ENCODE peak calls at places on chromosomes 16 and 17, in five cellular contexts. K is kidney tubule cell; M is activated CD4-positive, alpha-beta T cell treated with anti-CD3 and anti-CD28 coated beads, Interleukin-2, amount 50 U/mL, for 1 hour; T is GM04503; X is NCI-H187. I is an unnamed sample.

GRCh38 chr16:50270510-50271147 is 4.3 kb downstream of the ADCY7 start:
- DNase-seq in K (no peak), M (no peak), T (no peak), X (no peak), I (no peak)

GRCh38 chr17:50687200-50688066 is 20.3 kb downstream of the ANKRD40 start:
- DNase-seq in K (no peak), M (no peak), T (no peak), X (no peak), I (no peak)

GRCh38 chr16:81940781-81941560 is 70.3 kb downstream of the SDR42E1 start:
- DNase-seq in K (peak; percentile 62), M (no peak), T (peak; percentile 37), X (no peak), I (no peak)

GRCh38 chr16:116015-116414 is 22.5 kb downstream of the NPRL3 start:
- DNase-seq in K (no peak), M (no peak), T (no peak), X (no peak), I (no peak)

GRCh38 chr16:66335704-66336329 is 30.7 kb upstream of the CDH5 start:
- DNase-seq in K (no peak), M (no peak), T (no peak), X (peak; percentile 62), I (no peak)

GRCh38 chr17:37488009-37488604 is 1.6 kb upstream of the DUSP14 start:
- DNase-seq in K (peak; percentile 96), M (no peak), T (peak; percentile 96), X (no peak), I (no peak)

GRCh38 chr16:85168732-85169256 is 56.5 kb upstream of the CIBAR2 start:
- DNase-seq in K (no peak), M (no peak), T (no peak), X (no peak), I (no peak)

GRCh38 chr17:42653179-42654124 is 5.6 kb upstream of the TUBG2 start:
- DNase-seq in K (no peak), M (no peak), T (peak; percentile 52), X (no peak), I (no peak)

GRCh38 chr16:7345423-7345822 is 12.8 kb downstream of the RBFOX1 start:
- DNase-seq in K (no peak), M (no peak), T (no peak), X (no peak), I (no peak)

GRCh38 chr16:85438981-85439639 is 174.0 kb upstream of the GSE1 start:
- DNase-seq in K (no peak), M (no peak), T (no peak), X (no peak), I (no peak)

GRCh38 chr16:695355-696089 is 5.3 kb upstream of the WDR24 start:
- DNase-seq in K (peak; percentile 88), M (peak; percentile 65), T (no peak), X (peak; percentile 85), I (peak; percentile 59)

GRCh38 chr16:66250686-66251405 is 115.6 kb upstream of the CDH5 start:
- DNase-seq in K (no peak), M (no peak), T (no peak), X (no peak), I (no peak)

GRCh38 chr16:4337540-4338088 is 13.5 kb downstream of the PAM16 start:
- DNase-seq in K (no peak), M (no peak), T (no peak), X (no peak), I (no peak)

GRCh38 chr17:45433136-45433535 is 466 bp upstream of the ARHGAP27 start:
- DNase-seq in K (no peak), M (no peak), T (no peak), X (no peak), I (no peak)

GRCh38 chr16:74438492-74438979 is 17.3 kb upstream of the CLEC18B start:
- DNase-seq in K (no peak), M (no peak), T (no peak), X (no peak), I (no peak)

GRCh38 chr16:30767767-30768465 is 5.8 kb downstream of the RNF40 start:
- DNase-seq in K (no peak), M (no peak), T (no peak), X (no peak), I (peak; percentile 16)

GRCh38 chr16:2529961-2530628 is 1.1 kb downstream of the CEMP1 start:
- DNase-seq in K (no peak), M (no peak), T (no peak), X (no peak), I (no peak)

GRCh38 chr16:66116163-66116792 is 250.2 kb upstream of the CDH5 start:
- DNase-seq in K (no peak), M (no peak), T (no peak), X (no peak), I (no peak)

GRCh38 chr16:14399397-14400284 is 230.4 kb downstream of the PARN start:
- DNase-seq in K (peak; percentile 81), M (no peak), T (no peak), X (no peak), I (no peak)

GRCh38 chr16:77359065-77359502 is 75.8 kb downstream of the ADAMTS18 start:
- DNase-seq in K (peak; percentile 88), M (no peak), T (no peak), X (no peak), I (no peak)

GRCh38 chr17:44557653-44558285 is 485 bp downstream of the FZD2 start:
- DNase-seq in K (peak; percentile 46), M (peak; percentile 16), T (no peak), X (no peak), I (no peak)

GRCh38 chr17:80898706-80899105 is 92.9 kb upstream of the CHMP6 start:
- DNase-seq in K (peak; percentile 4), M (no peak), T (no peak), X (no peak), I (no peak)

GRCh38 chr17:49016775-49017463 is 19.7 kb downstream of the IGF2BP1 start:
- DNase-seq in K (peak; percentile 87), M (no peak), T (no peak), X (no peak), I (no peak)

GRCh38 chr16:26605872-26606271 is 460.9 kb upstream of the C16orf82 start:
- DNase-seq in K (no peak), M (no peak), T (no peak), X (peak; percentile 9), I (no peak)

GRCh38 chr16:47460755-47461597 is at the start of the genes ITFG1 and PHKB:
- DNase-seq in K (peak; percentile 95), M (peak; percentile 95), T (peak; percentile 59), X (peak; percentile 48), I (peak; percentile 97)

GRCh38 chr16:83661656-83662055 is 146.1 kb upstream of the HSBP1 start:
- DNase-seq in K (no peak), M (no peak), T (no peak), X (no peak), I (no peak)

GRCh38 chr16:70746040-70746707 is 54.8 kb downstream of the VAC14 start:
- DNase-seq in K (peak; percentile 57), M (no peak), T (peak; percentile 68), X (no peak), I (no peak)

GRCh38 chr16:9384141-9384540 is 292.7 kb downstream of the HAPSTR1 start:
- DNase-seq in K (peak; percentile 2), M (no peak), T (no peak), X (no peak), I (no peak)

GRCh38 chr16:63617990-63618763 is 1503.7 kb downstream of the CDH11 start:
- DNase-seq in K (peak; percentile 72), M (no peak), T (no peak), X (no peak), I (no peak)

GRCh38 chr17:82737981-82738877 is 2.8 kb downstream of the FN3K start:
- DNase-seq in K (peak; percentile 19), M (no peak), T (no peak), X (no peak), I (no peak)

GRCh38 chr17:1313270-1314005 is 34.0 kb downstream of the TRARG1 start:
- DNase-seq in K (no peak), M (no peak), T (no peak), X (no peak), I (no peak)

GRCh38 chr16:85819711-85820110 is 20.2 kb downstream of the COX4I1 start:
- DNase-seq in K (peak; percentile 3), M (no peak), T (no peak), X (no peak), I (no peak)

GRCh38 chr16:66918803-66919568 is at the start of gene CDH16:
- DNase-seq in K (peak; percentile 93), M (no peak), T (no peak), X (no peak), I (no peak)

GRCh38 chr17:80146121-80147034 is 550 bp downstream of the EIF4A3 start:
- DNase-seq in K (no peak), M (no peak), T (no peak), X (no peak), I (peak; percentile 6)

GRCh38 chr16:53053967-53054669 is 673 bp upstream of the CHD9 start:
- DNase-seq in K (peak; percentile 30), M (no peak), T (no peak), X (no peak), I (no peak)

GRCh38 chr17:49388290-49388640 is 26.2 kb upstream of the ZNF652 start:
- DNase-seq in K (no peak), M (peak; percentile 16), T (no peak), X (no peak), I (no peak)